ENCODE peak calls at places on chromosome 19, in four cellular contexts. One of them, this sample, is unnamed.

GRCh38 chr19:29617336-29618266 is 11.5 kb downstream of the POP4 start:
- DNase-seq in GM12878: no peak
- DNase-seq in A549: no peak
- DNase-seq in HepG2: no peak
- DNase-seq in this sample: no peak

GRCh38 chr19:2053601-2054389 is 2.8 kb upstream of the MKNK2 start:
- DNase-seq in GM12878: no peak
- DNase-seq in A549: no peak
- DNase-seq in HepG2: no peak
- DNase-seq in this sample: no peak

GRCh38 chr19:47315125-47315821 is 5.6 kb downstream of the C5AR1 start:
- DNase-seq in GM12878: no peak
- DNase-seq in A549: peak; percentile 99
- DNase-seq in HepG2: peak; percentile 97
- DNase-seq in this sample: peak; percentile 79

GRCh38 chr19:38492147-38492813 is 58.8 kb downstream of the RYR1 start:
- DNase-seq in GM12878: no peak
- DNase-seq in A549: no peak
- DNase-seq in HepG2: no peak
- DNase-seq in this sample: no peak

GRCh38 chr19:50794074-50794777 is 4.0 kb downstream of the ACP4 start:
- DNase-seq in GM12878: no peak
- DNase-seq in A549: peak; percentile 66
- DNase-seq in HepG2: no peak
- DNase-seq in this sample: peak; percentile 78

GRCh38 chr19:19602136-19602712 is 16.3 kb downstream of the PBX4 start:
- DNase-seq in GM12878: no peak
- DNase-seq in A549: no peak
- DNase-seq in HepG2: peak; percentile 40
- DNase-seq in this sample: no peak

GRCh38 chr19:2547721-2548120 is 71.8 kb downstream of the GADD45B start:
- DNase-seq in GM12878: no peak
- DNase-seq in A549: no peak
- DNase-seq in HepG2: no peak
- DNase-seq in this sample: no peak

GRCh38 chr19:13718733-13719132 is 45.6 kb upstream of the MRI1 start:
- DNase-seq in GM12878: no peak
- DNase-seq in A549: peak; percentile 65
- DNase-seq in HepG2: no peak
- DNase-seq in this sample: no peak

GRCh38 chr19:7342143-7342542 is 6.6 kb upstream of the ARHGEF18 start:
- DNase-seq in GM12878: no peak
- DNase-seq in A549: no peak
- DNase-seq in HepG2: no peak
- DNase-seq in this sample: no peak

GRCh38 chr19:35882074-35882832 is 13.9 kb downstream of the APLP1 start:
- DNase-seq in GM12878: peak; percentile 33
- DNase-seq in A549: peak; percentile 87
- DNase-seq in HepG2: peak; percentile 64
- DNase-seq in this sample: peak; percentile 59

GRCh38 chr19:40006273-40006691 is 9.4 kb downstream of the ZNF546 start:
- DNase-seq in GM12878: no peak
- DNase-seq in A549: no peak
- DNase-seq in HepG2: no peak
- DNase-seq in this sample: peak; percentile 57

DNA sequence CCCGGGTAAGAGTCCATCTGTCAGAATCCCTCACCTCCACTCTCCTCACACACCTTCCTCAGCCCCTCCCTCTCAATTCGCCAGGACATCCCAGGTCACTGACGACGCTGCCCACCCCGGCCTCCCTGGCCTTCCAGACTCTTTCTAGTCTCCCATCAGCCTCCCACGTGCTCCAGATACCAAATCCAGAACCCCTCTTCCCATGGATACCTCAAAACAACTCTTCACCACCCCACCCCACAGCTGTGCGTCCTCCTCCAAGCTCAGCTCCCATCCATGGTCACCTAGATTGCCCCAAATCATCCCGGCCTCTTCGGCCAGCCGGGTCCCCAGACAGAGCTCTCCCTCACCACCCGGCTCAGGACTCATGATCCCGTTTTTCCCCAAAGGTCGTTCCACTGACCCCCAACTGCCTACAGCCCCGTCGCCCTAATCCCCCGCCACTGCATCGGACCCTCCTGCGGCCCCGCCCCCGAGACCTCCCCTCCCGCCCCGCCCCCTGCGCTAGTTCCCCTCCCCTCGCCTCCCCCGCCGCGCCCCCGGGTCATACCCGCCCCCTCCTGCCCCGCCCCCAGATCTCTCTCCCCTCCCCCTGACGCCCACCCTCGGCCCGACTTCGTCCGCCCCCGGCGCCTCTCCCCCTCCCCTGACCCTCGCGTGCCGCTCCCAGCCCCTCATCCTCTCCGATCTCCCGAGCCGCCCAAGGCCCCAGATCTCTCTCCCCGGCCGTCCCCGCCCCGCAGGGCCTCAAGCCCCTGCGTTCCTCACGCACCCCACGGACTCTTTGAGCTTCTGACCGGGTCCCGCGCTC is 546 bp downstream of the UBXN6 start:
- DNase-seq in GM12878: no peak
- DNase-seq in A549: no peak
- DNase-seq in HepG2: no peak
- DNase-seq in this sample: peak; percentile 91
- TF ChIP-seq MYC in GM12878: no peak
- TF ChIP-seq MYC in A549: no peak
- TF ChIP-seq MYC in HepG2: no peak
- TF ChIP-seq MYC in this sample: no peak

DNA sequence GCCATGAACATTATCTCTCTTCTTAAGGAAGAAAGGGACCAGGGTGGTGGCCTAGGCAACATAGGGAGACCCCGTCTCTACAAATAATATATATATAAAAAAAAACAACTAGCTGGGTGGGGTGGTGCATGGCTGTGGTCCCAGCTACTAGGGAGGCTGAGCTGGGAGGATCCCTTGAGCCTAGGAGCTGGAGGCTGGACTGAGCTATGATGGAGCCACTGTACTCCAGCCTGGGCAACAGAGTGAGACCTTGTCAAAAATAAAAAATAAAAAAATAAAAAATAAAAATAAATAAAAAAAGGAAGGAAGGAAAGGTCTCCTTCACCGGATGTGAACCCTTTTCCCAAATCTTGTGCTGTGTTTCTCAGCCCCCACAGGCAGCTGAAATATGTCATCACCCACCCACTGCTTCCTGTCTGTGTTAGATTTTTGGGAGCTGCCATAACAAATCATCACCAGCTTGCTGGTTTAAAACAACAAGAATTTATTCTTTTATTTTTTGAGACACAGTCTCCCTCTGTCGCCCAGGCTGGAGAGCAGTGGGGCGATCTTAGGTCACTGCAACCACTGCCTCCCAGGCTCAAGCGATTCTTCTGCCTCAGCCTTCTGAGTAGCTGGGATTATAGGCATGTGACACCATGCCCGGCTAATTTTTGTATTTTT is 9.5 kb upstream of the TSPAN16 start:
- DNase-seq in GM12878: no peak
- DNase-seq in A549: no peak
- DNase-seq in HepG2: no peak
- DNase-seq in this sample: no peak
- TF ChIP-seq CHD2 in GM12878: no peak
- TF ChIP-seq CHD2 in A549: no peak
- TF ChIP-seq CHD2 in HepG2: no peak
- TF ChIP-seq CHD2 in this sample: no peak

DNA sequence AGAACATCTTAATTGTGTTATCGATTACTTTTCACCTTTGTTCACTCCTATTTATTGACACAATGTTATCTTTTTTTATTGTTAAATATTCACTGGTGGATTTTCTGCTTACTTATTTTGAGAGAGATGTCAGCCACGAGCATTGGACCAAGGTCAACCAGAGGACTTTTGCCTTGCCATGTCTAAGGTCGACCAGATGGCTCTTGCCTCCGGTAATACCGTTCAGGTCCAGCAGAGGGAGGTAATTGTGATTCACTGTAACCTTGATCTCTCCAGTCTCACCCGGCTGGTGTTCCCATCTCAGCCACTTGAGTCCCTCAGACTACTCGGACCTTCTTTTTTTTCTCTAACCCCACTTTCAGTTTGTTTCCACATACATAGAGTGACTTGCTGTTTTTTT is 1438.1 kb downstream of the UQCRFS1 start:
- DNase-seq in GM12878: no peak
- DNase-seq in A549: peak; percentile 76
- DNase-seq in HepG2: peak; percentile 18
- DNase-seq in this sample: peak; percentile 74
- TF ChIP-seq MYC in GM12878: no peak
- TF ChIP-seq MYC in A549: no peak
- TF ChIP-seq MYC in HepG2: no peak
- TF ChIP-seq MYC in this sample: no peak

GRCh38 chr19:11860721-11861120 is 12.2 kb downstream of the ZNF439 start:
- DNase-seq in GM12878: no peak
- DNase-seq in A549: no peak
- DNase-seq in HepG2: no peak
- DNase-seq in this sample: no peak
- TF ChIP-seq CHD2 in GM12878: no peak
- TF ChIP-seq CHD2 in A549: no peak
- TF ChIP-seq CHD2 in HepG2: no peak
- TF ChIP-seq CHD2 in this sample: no peak